ENCODE peak calls at places on chromosomes 3 and 15, in nine cellular contexts. W is lower lobe of right lung; M is AG08396; P is activated CD4-positive, alpha-beta T cell treated with anti-CD3 and anti-CD28 coated beads, Interleukin-2, amount 50 U/mL, for 1 hour; E is psoas muscle; H is hypothalamus; R is KG1; B is NCI-H1436; A is GM04503. L is an unnamed sample.

GRCh38 chr3:190617185-190617584 is 103.3 kb downstream of the IL1RAP start:
- DNase-seq in W (peak), M (no peak), P (no peak), E (no peak), H (no peak), R (peak), B (no peak), A (no peak), L (no peak)

GRCh38 chr3:52109556-52110380 is 44.5 kb downstream of the POC1A start:
- DNase-seq in W (peak), M (no peak), P (no peak), E (peak), H (no peak), R (no peak), B (no peak), A (no peak), L (peak)

GRCh38 chr3:168802761-168803160 is 707.0 kb upstream of the GOLIM4 start:
- DNase-seq in W (no peak), M (no peak), P (no peak), E (no peak), H (no peak), R (no peak), B (no peak), A (no peak), L (no peak)

GRCh38 chr15:64845183-64845611 is 3.5 kb downstream of the PLEKHO2 start:
- DNase-seq in W (no peak), M (no peak), P (no peak), E (peak), H (peak), R (no peak), B (no peak), A (no peak), L (peak)

GRCh38 chr3:50605901-50606326 is 5.7 kb downstream of the CISH start:
- DNase-seq in W (peak), M (no peak), P (no peak), E (peak), H (no peak), R (no peak), B (no peak), A (no peak), L (no peak)

GRCh38 chr3:190323241-190323617 is 983 bp upstream of the CLDN1 start:
- DNase-seq in W (no peak), M (no peak), P (no peak), E (no peak), H (peak), R (no peak), B (no peak), A (no peak), L (no peak)

GRCh38 chr3:152964901-152965609 is 130.1 kb downstream of the P2RY1 start:
- DNase-seq in W (no peak), M (no peak), P (no peak), E (no peak), H (no peak), R (no peak), B (no peak), A (no peak), L (no peak)

GRCh38 chr3:156787926-156788663 is 38.1 kb upstream of the LEKR1 start:
- DNase-seq in W (no peak), M (peak), P (no peak), E (no peak), H (no peak), R (no peak), B (no peak), A (peak), L (no peak)

GRCh38 chr3:81216192-81216591 is 545.3 kb downstream of the GBE1 start:
- DNase-seq in W (no peak), M (peak), P (no peak), E (no peak), H (no peak), R (no peak), B (no peak), A (no peak), L (no peak)

GRCh38 chr3:128095222-128095703 is 28.3 kb downstream of the RUVBL1 start:
- DNase-seq in W (peak), M (peak), P (peak), E (peak), H (peak), R (peak), B (peak), A (peak), L (peak)

GRCh38 chr15:98126326-98127090 is 166.0 kb downstream of the ARRDC4 start:
- DNase-seq in W (no peak), M (no peak), P (no peak), E (no peak), H (no peak), R (no peak), B (no peak), A (no peak), L (no peak)

GRCh38 chr15:70121656-70122297 is 24.1 kb upstream of the TLE3 start:
- DNase-seq in W (no peak), M (peak), P (no peak), E (peak), H (no peak), R (no peak), B (no peak), A (peak), L (no peak)

L was measured in hippocampal formation.